ENCODE peak calls at places on chromosomes 6 and 20, in four cellular contexts. Q is K562, L is HCT116, J is SK-N-SH. P is an unnamed sample.

GRCh38 chr20:64100946-64101688 is 6.2 kb downstream of the NPBWR2 start:
- DNase-seq in Q (no peak), J (no peak), L (no peak), P (no peak)

GRCh38 chr6:27894839-27895762 is 17.1 kb downstream of the OR2B2 start:
- DNase-seq in Q (peak), L (peak), J (peak), P (peak)

GRCh38 chr6:139965393-139965792 is 590.9 kb upstream of the CITED2 start:
- DNase-seq in Q (no peak), J (no peak), L (no peak), P (no peak)

GRCh38 chr6:125598422-125598821 is 151.0 kb upstream of the HEY2 start:
- DNase-seq in J (no peak), L (no peak), Q (peak), P (peak)

GRCh38 chr20:59007758-59008511 is 881 bp upstream of the CTSZ start:
- DNase-seq in L (no peak), Q (peak), J (no peak), P (no peak)

GRCh38 chr6:109503327-109504224 is 20.6 kb upstream of the ZBTB24 start:
- DNase-seq in J (no peak), Q (no peak), L (no peak), P (no peak)

GRCh38 chr6:134363323-134364039 is 45.6 kb upstream of the SGK1 start:
- DNase-seq in Q (no peak), J (no peak), L (peak), P (no peak)

GRCh38 chr20:47126709-47127108 is 229.8 kb downstream of the ZMYND8 start:
- DNase-seq in L (no peak), Q (no peak), J (no peak), P (no peak)

GRCh38 chr6:167932468-167933276 is 64.8 kb upstream of the KIF25 start:
- DNase-seq in L (no peak), J (no peak), Q (no peak), P (no peak)

GRCh38 chr6:119310486-119311036 is 39.0 kb downstream of the MAN1A1 start:
- DNase-seq in L (no peak), Q (no peak), J (no peak), P (no peak)

GRCh38 chr6:2775003-2775402 is 9.8 kb downstream of the WRNIP1 start:
- DNase-seq in Q (no peak), L (no peak), J (no peak), P (no peak)
- TF ChIP-seq JUND in Q (no peak), L (no peak), J (no peak), P (no peak)

DNA sequence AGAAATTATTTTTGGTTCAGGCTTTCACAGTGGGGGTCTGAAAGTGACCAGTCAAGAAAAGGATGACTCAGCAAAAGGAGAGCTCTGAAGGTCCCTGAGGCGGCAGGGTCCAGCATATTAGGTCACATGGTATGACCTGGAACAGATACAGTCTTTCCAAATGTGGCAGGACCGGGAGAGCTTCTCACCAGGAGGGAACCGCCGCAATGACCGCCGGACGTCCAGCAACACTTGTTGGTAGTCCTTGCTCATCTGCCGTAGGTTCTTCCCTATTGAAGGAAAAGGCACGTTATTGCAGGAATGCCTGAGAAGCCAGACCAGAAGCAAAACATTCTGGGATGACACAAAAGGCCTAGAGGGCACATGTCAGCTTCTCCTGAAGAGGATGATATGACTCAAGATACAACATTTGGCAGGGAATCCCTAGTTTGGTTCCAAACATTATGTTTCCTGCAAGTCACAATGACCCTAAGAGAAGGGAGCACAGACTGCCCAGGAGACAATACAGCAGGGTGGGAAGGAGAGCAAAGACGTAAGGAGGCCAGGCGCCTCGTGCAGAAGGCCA is 17.4 kb downstream of the TBC1D20 start:
- DNase-seq in J (no peak), Q (peak), L (no peak), P (no peak)
- TF ChIP-seq JUND in J (no peak), Q (no peak), L (no peak), P (no peak)

GRCh38 chr6:46879003-46879402 is 42.7 kb downstream of the ADGRF5 start:
- DNase-seq in Q (no peak), L (no peak), J (no peak), P (no peak)

DNA sequence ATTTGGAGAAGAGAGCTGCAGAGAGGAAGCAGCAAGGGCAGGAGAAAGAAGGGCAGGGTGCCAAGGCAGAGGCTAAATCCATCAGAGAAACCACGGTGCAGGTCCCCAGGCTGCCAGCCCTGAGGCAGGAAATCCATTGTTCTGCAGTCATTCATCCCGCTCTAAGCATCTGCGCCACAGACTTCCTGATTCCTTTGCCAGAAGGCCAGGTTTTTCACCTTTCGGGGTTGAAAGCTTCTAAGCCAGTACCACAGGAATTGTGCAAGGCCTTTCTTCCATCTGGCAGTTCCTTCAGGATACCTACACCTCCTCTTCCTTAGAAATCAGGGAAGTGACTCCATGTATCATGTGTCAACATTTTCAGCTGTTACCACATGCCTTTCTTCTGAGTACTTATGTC is 45.6 kb downstream of the ADGRF5 start:
- DNase-seq in L (peak), J (no peak), Q (no peak), P (peak)
- TF ChIP-seq JUND in L (peak), J (no peak), Q (no peak), P (no peak)

GRCh38 chr20:62782149-62782892 is 14.0 kb upstream of the MRGBP start:
- DNase-seq in Q (no peak), L (no peak), J (no peak), P (peak)

GRCh38 chr20:62779417-62779685 is 16.9 kb upstream of the MRGBP start:
- DNase-seq in L (no peak), J (no peak), Q (no peak), P (no peak)

GRCh38 chr20:62780696-62781095 is 15.6 kb upstream of the MRGBP start:
- DNase-seq in Q (no peak), J (no peak), L (no peak), P (no peak)

GRCh38 chr20:62778601-62779416 is 17.5 kb upstream of the MRGBP start:
- DNase-seq in L (no peak), Q (no peak), J (peak), P (no peak)

DNA sequence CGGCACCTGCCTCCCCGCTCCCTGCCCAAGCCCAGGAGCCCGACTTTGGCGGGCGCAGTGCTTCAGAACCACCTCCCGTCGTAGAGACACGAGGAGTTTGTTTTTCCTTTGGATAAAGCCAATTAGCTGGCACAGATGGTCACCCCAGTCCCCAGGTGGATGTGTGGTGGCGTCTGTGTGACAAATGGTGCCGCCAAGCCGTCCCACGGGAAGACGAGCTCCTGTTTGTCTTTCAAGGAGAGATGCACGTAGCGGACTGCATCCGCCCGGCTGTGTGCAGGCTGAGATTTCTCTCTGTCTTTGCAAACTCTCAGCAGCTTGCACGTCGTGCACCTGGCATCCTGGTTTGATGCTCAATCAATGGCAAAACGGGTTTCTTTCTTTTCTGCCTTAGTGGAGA is 16.1 kb upstream of the MRGBP start:
- DNase-seq in L (no peak), J (no peak), Q (no peak), P (no peak)
- TF ChIP-seq JUND in L (no peak), J (no peak), Q (no peak), P (no peak)

GRCh38 chr6:33443619-33444504 is 10.5 kb upstream of the ZBTB9 start:
- DNase-seq in Q (no peak), L (no peak), J (peak), P (no peak)
- TF ChIP-seq JUND in Q (no peak), L (no peak), J (no peak), P (no peak)

DNA sequence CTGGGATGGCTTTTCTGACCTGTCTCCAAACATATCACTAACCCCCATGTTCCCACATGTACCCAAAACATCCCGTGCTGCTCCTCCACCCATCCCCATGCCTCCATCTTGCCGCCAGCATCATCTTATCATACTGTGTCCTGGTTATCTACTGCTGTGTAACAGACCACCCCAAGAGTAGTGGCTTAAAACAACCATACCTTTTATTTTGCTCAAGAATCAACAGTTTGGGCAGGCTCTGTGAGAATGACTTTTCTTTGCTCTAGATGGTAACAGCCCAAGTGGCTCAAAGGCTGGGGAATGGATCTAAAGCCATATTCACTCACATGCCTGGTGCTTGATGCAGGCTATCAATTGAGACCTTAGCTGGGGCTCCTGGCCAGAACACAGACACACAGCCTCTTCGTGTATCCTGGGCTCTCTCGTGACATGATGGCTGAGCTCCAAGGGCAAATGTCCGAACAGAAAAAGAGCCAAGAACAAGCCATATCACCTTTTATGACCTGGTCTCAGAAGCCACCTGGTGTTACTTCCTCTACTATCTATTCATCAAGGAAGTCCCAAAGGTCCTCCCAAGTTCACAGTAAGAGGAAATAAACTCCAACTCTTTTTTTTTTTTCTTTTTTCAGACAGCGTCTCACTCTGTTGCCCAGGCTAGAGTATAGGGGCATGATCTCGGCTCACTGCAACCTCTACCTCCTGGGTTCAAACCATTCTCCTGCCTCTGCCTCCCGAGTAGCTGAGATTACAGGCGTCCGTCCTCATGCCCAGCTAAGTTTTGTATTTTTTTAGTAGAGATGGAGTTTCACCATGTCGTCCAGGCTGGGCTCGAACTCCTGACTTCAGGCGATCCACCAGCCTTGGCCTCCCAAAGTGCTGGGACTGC is 159.4 kb upstream of the JARID2 start:
- DNase-seq in Q (peak), J (no peak), L (no peak), P (peak)
- TF ChIP-seq JUND in Q (peak), J (no peak), L (no peak), P (no peak)

P was measured in T47D.